ENCODE peak calls at places on chromosome 1, in eight cellular contexts. Z is HuH-7.5; H is NAMALWA; X is naive thymus-derived CD4-positive, alpha-beta T cell; S is ascending aorta; A is AG08395; F is brain pericyte; L is caudate nucleus. U is an unnamed sample.

GRCh38 chr1:58781541-58782307 is 2.1 kb downstream of the JUN start:
- DNase-seq in Z (peak; percentile 37), H (peak; percentile 43), X (peak; percentile 53), S (peak; percentile 84), A (peak; percentile 46), F (no peak), L (peak; percentile 60), U (no peak)

GRCh38 chr1:22142315-22143064 is 407 bp downstream of the WNT4 start:
- DNase-seq in Z (peak; percentile 76), H (no peak), X (no peak), S (no peak), A (peak; percentile 40), F (no peak), L (no peak), U (no peak)

GRCh38 chr1:151326619-151327222 is 495 bp downstream of the PI4KB start:
- DNase-seq in Z (peak; percentile 48), H (peak; percentile 73), X (no peak), S (peak; percentile 77), A (peak; percentile 53), F (no peak), L (no peak), U (no peak)

GRCh38 chr1:198483006-198483405 is 57.5 kb downstream of the ATP6V1G3 start:
- DNase-seq in Z (no peak), H (no peak), X (no peak), S (no peak), A (no peak), F (no peak), L (no peak), U (no peak)

GRCh38 chr1:19260211-19261138 is 8.9 kb downstream of the MRTO4 start:
- DNase-seq in Z (no peak), H (peak; percentile 10), X (no peak), S (no peak), A (peak; percentile 96), F (no peak), L (no peak), U (peak; percentile 59)

GRCh38 chr1:25066253-25066652 is 136.2 kb upstream of the RUNX3 start:
- DNase-seq in Z (no peak), H (no peak), X (no peak), S (no peak), A (peak; percentile 28), F (no peak), L (no peak), U (no peak)

GRCh38 chr1:180208264-180208663 is 21.8 kb upstream of the LHX4 start:
- DNase-seq in Z (no peak), H (no peak), X (no peak), S (no peak), A (no peak), F (no peak), L (no peak), U (no peak)

GRCh38 chr1:64471724-64472276 is 1.9 kb downstream of the CACHD1 start:
- DNase-seq in Z (peak; percentile 27), H (no peak), X (no peak), S (no peak), A (peak; percentile 40), F (no peak), L (no peak), U (no peak)

GRCh38 chr1:224503161-224504118 is 68.8 kb upstream of the WDR26 start:
- DNase-seq in Z (peak; percentile 81), H (peak; percentile 37), X (no peak), S (peak; percentile 92), A (peak; percentile 91), F (peak; percentile 83), L (peak; percentile 57), U (peak; percentile 52)

GRCh38 chr1:188594542-188595235 is 1765.9 kb downstream of the PLA2G4A start:
- DNase-seq in Z (no peak), H (no peak), X (no peak), S (no peak), A (no peak), F (no peak), L (no peak), U (no peak)

U was measured in AG04450.